ENCODE peak calls at places on chromosomes 3 and 15, in eight cellular contexts. One of them, this sample, is unnamed.

GRCh38 chr3:147419062-147419701 is 10.0 kb downstream of the ZIC1 start:
- DNase-seq in cardiac fibroblast: peak; percentile 41
- DNase-seq in transverse colon: no peak
- DNase-seq in AG04450: peak; percentile 4
- DNase-seq in testis: peak; percentile 69
- DNase-seq in endodermal cell: peak; percentile 97
- DNase-seq in epithelial cell of esophagus: no peak
- DNase-seq in sigmoid colon: no peak
- DNase-seq in this sample: peak; percentile 99

GRCh38 chr15:83268147-83268546 is 16.3 kb downstream of the BNC1 start:
- DNase-seq in cardiac fibroblast: no peak
- DNase-seq in transverse colon: no peak
- DNase-seq in AG04450: no peak
- DNase-seq in testis: no peak
- DNase-seq in endodermal cell: no peak
- DNase-seq in epithelial cell of esophagus: no peak
- DNase-seq in sigmoid colon: no peak
- DNase-seq in this sample: no peak

GRCh38 chr3:11563159-11563558 is 80.6 kb downstream of the VGLL4 start:
- DNase-seq in cardiac fibroblast: no peak
- DNase-seq in transverse colon: no peak
- DNase-seq in AG04450: no peak
- DNase-seq in testis: no peak
- DNase-seq in endodermal cell: no peak
- DNase-seq in epithelial cell of esophagus: no peak
- DNase-seq in sigmoid colon: no peak
- DNase-seq in this sample: no peak

GRCh38 chr3:123321806-123322205 is 120.1 kb downstream of the SEC22A start:
- DNase-seq in cardiac fibroblast: no peak
- DNase-seq in transverse colon: no peak
- DNase-seq in AG04450: no peak
- DNase-seq in testis: no peak
- DNase-seq in endodermal cell: no peak
- DNase-seq in epithelial cell of esophagus: no peak
- DNase-seq in sigmoid colon: no peak
- DNase-seq in this sample: no peak

GRCh38 chr3:195059471-195060216 is 211.3 kb downstream of the XXYLT1 start:
- DNase-seq in cardiac fibroblast: no peak
- DNase-seq in transverse colon: peak; percentile 43
- DNase-seq in AG04450: no peak
- DNase-seq in testis: no peak
- DNase-seq in endodermal cell: no peak
- DNase-seq in epithelial cell of esophagus: no peak
- DNase-seq in sigmoid colon: peak; percentile 41
- DNase-seq in this sample: no peak

GRCh38 chr3:130081371-130081881 is at the start of gene ALG1L2:
- DNase-seq in cardiac fibroblast: peak; percentile 12
- DNase-seq in transverse colon: no peak
- DNase-seq in AG04450: no peak
- DNase-seq in testis: no peak
- DNase-seq in endodermal cell: no peak
- DNase-seq in epithelial cell of esophagus: no peak
- DNase-seq in sigmoid colon: no peak
- DNase-seq in this sample: no peak

GRCh38 chr15:94080416-94080815 is 150.9 kb upstream of the MCTP2 start:
- DNase-seq in cardiac fibroblast: peak; percentile 0
- DNase-seq in transverse colon: no peak
- DNase-seq in AG04450: no peak
- DNase-seq in testis: no peak
- DNase-seq in endodermal cell: peak; percentile 73
- DNase-seq in epithelial cell of esophagus: peak; percentile 94
- DNase-seq in sigmoid colon: no peak
- DNase-seq in this sample: peak; percentile 22

GRCh38 chr3:23743141-23743784 is 62.5 kb upstream of the UBE2E1 start:
- DNase-seq in cardiac fibroblast: no peak
- DNase-seq in transverse colon: no peak
- DNase-seq in AG04450: no peak
- DNase-seq in testis: no peak
- DNase-seq in endodermal cell: peak; percentile 86
- DNase-seq in epithelial cell of esophagus: no peak
- DNase-seq in sigmoid colon: no peak
- DNase-seq in this sample: no peak

GRCh38 chr15:83844742-83845141 is 190.8 kb downstream of the ADAMTSL3 start:
- DNase-seq in cardiac fibroblast: no peak
- DNase-seq in transverse colon: no peak
- DNase-seq in AG04450: no peak
- DNase-seq in testis: no peak
- DNase-seq in endodermal cell: no peak
- DNase-seq in epithelial cell of esophagus: peak; percentile 64
- DNase-seq in sigmoid colon: peak; percentile 76
- DNase-seq in this sample: no peak

GRCh38 chr3:19065027-19065426 is 83.3 kb upstream of the KCNH8 start:
- DNase-seq in cardiac fibroblast: peak; percentile 17
- DNase-seq in transverse colon: no peak
- DNase-seq in AG04450: no peak
- DNase-seq in testis: peak; percentile 20
- DNase-seq in endodermal cell: no peak
- DNase-seq in epithelial cell of esophagus: no peak
- DNase-seq in sigmoid colon: no peak
- DNase-seq in this sample: peak; percentile 8

GRCh38 chr15:31435256-31435781 is 108.7 kb downstream of the KLF13 start:
- DNase-seq in cardiac fibroblast: peak; percentile 87
- DNase-seq in transverse colon: peak; percentile 88
- DNase-seq in AG04450: peak; percentile 32
- DNase-seq in testis: peak; percentile 87
- DNase-seq in endodermal cell: peak; percentile 90
- DNase-seq in epithelial cell of esophagus: peak; percentile 64
- DNase-seq in sigmoid colon: peak; percentile 89
- DNase-seq in this sample: peak; percentile 18

DNA sequence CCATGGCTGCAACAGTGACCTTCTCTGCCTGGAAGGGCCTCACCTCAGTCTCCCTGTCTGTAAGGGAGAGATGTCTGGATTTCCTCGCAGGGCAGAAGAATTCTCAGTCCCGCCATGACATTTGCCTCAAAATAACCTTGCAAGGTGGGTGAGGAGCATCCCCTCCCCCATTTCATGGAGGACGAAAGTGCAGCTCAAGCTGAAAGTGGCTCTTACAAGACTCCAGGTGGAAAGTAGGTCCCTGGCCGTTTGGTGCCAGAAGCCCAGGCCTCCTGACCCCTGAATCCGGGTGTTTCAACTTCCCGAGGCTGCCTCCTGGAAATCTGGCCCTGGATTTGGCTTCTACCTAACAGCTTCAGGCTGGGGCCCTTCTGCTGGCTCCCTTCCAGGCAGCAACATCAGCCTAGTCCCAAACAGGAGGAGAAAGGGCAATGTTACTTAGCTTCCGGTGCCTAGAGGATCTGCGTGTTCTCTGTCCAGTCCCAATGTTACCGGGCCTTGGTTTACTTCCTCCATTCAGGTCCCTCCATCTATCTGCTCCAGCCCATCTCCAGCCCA is 769 bp upstream of the CSPG4 start:
- DNase-seq in cardiac fibroblast: peak; percentile 72
- DNase-seq in transverse colon: peak; percentile 51
- DNase-seq in AG04450: no peak
- DNase-seq in testis: no peak
- DNase-seq in endodermal cell: peak; percentile 77
- DNase-seq in epithelial cell of esophagus: peak; percentile 39
- DNase-seq in sigmoid colon: peak; percentile 92
- DNase-seq in this sample: no peak
- H3K4me3 ChIP-seq in cardiac fibroblast: no peak overlapping the region
- H3K4me3 ChIP-seq in transverse colon: no peak overlapping the region
- H3K4me3 ChIP-seq in AG04450: no peak overlapping the region
- H3K4me3 ChIP-seq in testis: peak overlapping the region; percentile 37
- H3K4me3 ChIP-seq in endodermal cell: no peak overlapping the region
- H3K4me3 ChIP-seq in epithelial cell of esophagus: no peak overlapping the region
- H3K4me3 ChIP-seq in sigmoid colon: peak overlapping the region; percentile 91
- H3K4me3 ChIP-seq in this sample: no peak overlapping the region

DNA sequence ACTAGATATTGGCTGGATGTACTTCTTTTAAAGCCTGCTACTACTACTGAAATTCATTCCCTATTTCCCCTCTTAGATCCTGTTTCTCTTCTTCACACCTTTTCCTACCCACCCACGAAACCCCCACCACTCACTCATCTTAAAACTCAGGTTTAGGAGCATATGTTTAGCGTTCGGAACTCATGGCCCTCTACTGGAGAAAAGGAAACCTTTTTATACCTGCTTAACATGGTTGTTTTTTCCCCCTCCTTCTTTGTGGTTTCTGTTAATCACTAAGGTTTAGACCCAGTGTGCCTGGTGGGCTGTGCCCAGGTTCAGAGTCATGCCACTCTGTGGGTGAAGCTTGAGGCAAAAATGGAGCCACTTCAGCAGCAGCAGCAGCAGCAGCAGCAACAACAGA is 2.6 kb downstream of the ARID3B start:
- DNase-seq in cardiac fibroblast: no peak
- DNase-seq in transverse colon: no peak
- DNase-seq in AG04450: no peak
- DNase-seq in testis: no peak
- DNase-seq in endodermal cell: no peak
- DNase-seq in epithelial cell of esophagus: no peak
- DNase-seq in sigmoid colon: no peak
- DNase-seq in this sample: no peak
- TF ChIP-seq CTCF in cardiac fibroblast: no peak
- TF ChIP-seq CTCF in transverse colon: no peak
- TF ChIP-seq CTCF in AG04450: peak; percentile 19
- TF ChIP-seq CTCF in testis: no peak
- TF ChIP-seq CTCF in endodermal cell: peak; percentile 71
- TF ChIP-seq CTCF in epithelial cell of esophagus: peak; percentile 43
- TF ChIP-seq CTCF in sigmoid colon: no peak
- TF ChIP-seq CTCF in this sample: peak; percentile 22

GRCh38 chr15:78311292-78311691 is 11.9 kb upstream of the SKIC8 start:
- DNase-seq in cardiac fibroblast: no peak
- DNase-seq in transverse colon: no peak
- DNase-seq in AG04450: no peak
- DNase-seq in testis: no peak
- DNase-seq in endodermal cell: no peak
- DNase-seq in epithelial cell of esophagus: no peak
- DNase-seq in sigmoid colon: peak; percentile 8
- DNase-seq in this sample: no peak

GRCh38 chr15:78307977-78308376 is 8.6 kb upstream of the SKIC8 start:
- DNase-seq in cardiac fibroblast: no peak
- DNase-seq in transverse colon: no peak
- DNase-seq in AG04450: no peak
- DNase-seq in testis: no peak
- DNase-seq in endodermal cell: no peak
- DNase-seq in epithelial cell of esophagus: no peak
- DNase-seq in sigmoid colon: no peak
- DNase-seq in this sample: no peak

GRCh38 chr15:78306176-78306774 is 6.9 kb upstream of the SKIC8 start:
- DNase-seq in cardiac fibroblast: peak; percentile 85
- DNase-seq in transverse colon: no peak
- DNase-seq in AG04450: peak; percentile 27
- DNase-seq in testis: no peak
- DNase-seq in endodermal cell: no peak
- DNase-seq in epithelial cell of esophagus: no peak
- DNase-seq in sigmoid colon: no peak
- DNase-seq in this sample: peak; percentile 83

GRCh38 chr15:78304487-78305413 is 5.3 kb upstream of the SKIC8 start:
- DNase-seq in cardiac fibroblast: no peak
- DNase-seq in transverse colon: no peak
- DNase-seq in AG04450: no peak
- DNase-seq in testis: no peak
- DNase-seq in endodermal cell: peak; percentile 60
- DNase-seq in epithelial cell of esophagus: no peak
- DNase-seq in sigmoid colon: no peak
- DNase-seq in this sample: no peak

DNA sequence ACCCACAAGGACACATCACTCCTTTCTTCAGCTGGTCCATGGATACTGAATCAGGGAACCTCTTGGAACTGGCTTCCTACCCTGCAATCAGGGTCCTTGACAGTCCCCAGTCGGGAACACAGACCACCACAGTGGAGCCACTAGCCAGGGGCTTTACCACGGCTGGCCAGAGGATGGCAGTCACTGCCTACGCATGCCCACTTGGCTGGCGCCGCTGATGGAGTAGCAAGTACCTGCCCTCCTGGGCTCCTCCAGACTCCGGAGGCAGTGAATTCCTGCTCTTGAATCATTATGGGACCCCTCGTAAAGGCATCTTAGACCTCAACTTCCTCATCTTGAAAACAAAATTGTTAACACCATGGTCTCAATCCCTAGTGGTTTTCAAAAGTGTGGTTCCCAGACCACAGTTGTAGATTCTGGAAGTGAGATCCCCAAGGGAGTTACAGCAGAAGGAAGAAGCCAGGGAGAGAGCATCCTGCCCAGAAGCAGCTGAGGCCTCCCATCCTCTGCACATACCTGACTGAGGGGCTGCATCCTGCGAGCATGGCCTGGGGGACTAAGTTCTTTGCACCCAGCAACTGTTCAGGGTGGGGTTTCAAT is 9.1 kb upstream of the SKIC8 start:
- DNase-seq in cardiac fibroblast: peak; percentile 78
- DNase-seq in transverse colon: peak; percentile 81
- DNase-seq in AG04450: peak; percentile 33
- DNase-seq in testis: peak; percentile 79
- DNase-seq in endodermal cell: peak; percentile 97
- DNase-seq in epithelial cell of esophagus: peak; percentile 73
- DNase-seq in sigmoid colon: peak; percentile 81
- DNase-seq in this sample: peak; percentile 50
- H3K4me3 ChIP-seq in cardiac fibroblast: no peak overlapping the region
- H3K4me3 ChIP-seq in transverse colon: no peak overlapping the region
- H3K4me3 ChIP-seq in AG04450: no peak overlapping the region
- H3K4me3 ChIP-seq in testis: no peak overlapping the region
- H3K4me3 ChIP-seq in endodermal cell: no peak overlapping the region
- H3K4me3 ChIP-seq in epithelial cell of esophagus: no peak overlapping the region
- H3K4me3 ChIP-seq in sigmoid colon: no peak overlapping the region
- H3K4me3 ChIP-seq in this sample: no peak overlapping the region

DNA sequence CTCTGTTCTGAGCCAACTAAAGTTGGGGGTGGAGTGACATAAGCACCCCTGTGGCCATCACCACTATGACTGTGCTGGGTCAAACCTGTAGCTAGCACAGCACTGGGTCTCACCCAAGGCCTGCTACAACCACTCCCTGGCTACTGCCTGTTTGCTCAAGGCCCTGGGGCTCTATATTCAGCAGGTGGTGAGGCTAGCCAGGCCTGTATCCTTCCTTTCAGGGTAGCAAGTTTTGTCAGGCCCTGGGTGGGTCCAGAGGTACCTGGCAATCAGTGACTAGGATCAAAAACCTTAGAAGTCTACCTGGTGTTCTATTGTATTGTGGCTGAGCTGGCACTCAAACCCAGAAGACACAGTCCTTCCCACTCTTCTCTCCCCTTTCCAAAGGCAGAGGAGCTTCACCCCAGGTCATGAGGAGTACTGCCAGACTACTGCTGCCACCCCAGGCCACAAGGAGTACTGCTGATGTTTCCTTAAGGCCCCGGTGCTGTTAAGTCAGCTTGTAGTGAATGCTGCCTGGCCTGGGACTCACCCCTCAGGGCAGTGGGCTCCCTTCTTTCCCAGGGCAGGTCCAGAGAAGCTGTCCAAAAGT is 170.8 kb downstream of the IGSF11 start:
- DNase-seq in cardiac fibroblast: no peak
- DNase-seq in transverse colon: no peak
- DNase-seq in AG04450: no peak
- DNase-seq in testis: no peak
- DNase-seq in endodermal cell: peak; percentile 76
- DNase-seq in epithelial cell of esophagus: peak; percentile 39
- DNase-seq in sigmoid colon: no peak
- DNase-seq in this sample: no peak
- TF ChIP-seq CTCF in cardiac fibroblast: no peak
- TF ChIP-seq CTCF in transverse colon: no peak
- TF ChIP-seq CTCF in AG04450: no peak
- TF ChIP-seq CTCF in testis: no peak
- TF ChIP-seq CTCF in endodermal cell: peak; percentile 65
- TF ChIP-seq CTCF in epithelial cell of esophagus: peak; percentile 44
- TF ChIP-seq CTCF in sigmoid colon: no peak
- TF ChIP-seq CTCF in this sample: no peak

GRCh38 chr3:182393830-182394367 is 399.4 kb upstream of the ATP11B start:
- DNase-seq in cardiac fibroblast: no peak
- DNase-seq in transverse colon: no peak
- DNase-seq in AG04450: no peak
- DNase-seq in testis: no peak
- DNase-seq in endodermal cell: no peak
- DNase-seq in epithelial cell of esophagus: no peak
- DNase-seq in sigmoid colon: no peak
- DNase-seq in this sample: no peak
- H3K4me3 ChIP-seq in cardiac fibroblast: no peak overlapping the region
- H3K4me3 ChIP-seq in transverse colon: no peak overlapping the region
- H3K4me3 ChIP-seq in AG04450: no peak overlapping the region
- H3K4me3 ChIP-seq in testis: no peak overlapping the region
- H3K4me3 ChIP-seq in endodermal cell: no peak overlapping the region
- H3K4me3 ChIP-seq in epithelial cell of esophagus: no peak overlapping the region
- H3K4me3 ChIP-seq in sigmoid colon: no peak overlapping the region
- H3K4me3 ChIP-seq in this sample: no peak overlapping the region

This sample was measured in astrocyte of the cerebellum.